ENCODE peak calls at places on chromosomes 2 and 18, in nine cellular contexts. C is stimulated activated naive B cell treated with anti-CD40 and anti-IgM and Interleukin-4, amounts not matched to agents 10 μg/mL and 1 μg/mL and 100 μg/mL, for 72 hours; U is NCI-H146; O is ureter; K is activated naive CD8-positive, alpha-beta T cell treated with anti-CD3 and anti-CD28 coated beads, Interleukin-2, amount 50 U/mL, for 24 hours; H is head of caudate nucleus; Q is activated CD8-positive, alpha-beta T cell treated with anti-CD3 and anti-CD28 coated beads, Interleukin-2, amount 10 ng/mL, durations not matched to agents 7 days and 5 days; V is KBM-7; B is AG08396. T is an unnamed sample.

GRCh38 chr2:71505770-71506140 is 52.4 kb downstream of the DYSF start:
- DNase-seq in C (no peak), U (no peak), O (no peak), K (no peak), H (no peak), Q (no peak), V (no peak), B (no peak), T (no peak)

GRCh38 chr2:120400546-120400945 is 54.6 kb downstream of the INHBB start:
- DNase-seq in C (no peak), U (no peak), O (no peak), K (no peak), H (no peak), Q (no peak), V (no peak), B (no peak), T (no peak)

GRCh38 chr2:241895732-241896641 is 26.5 kb downstream of the RTP5 start:
- DNase-seq in C (no peak), U (no peak), O (peak; percentile 79), K (no peak), H (no peak), Q (peak; percentile 22), V (no peak), B (peak; percentile 64), T (peak; percentile 57)

GRCh38 chr2:70608373-70608772 is 54.7 kb upstream of the TGFA start:
- DNase-seq in C (no peak), U (no peak), O (no peak), K (no peak), H (no peak), Q (no peak), V (no peak), B (no peak), T (no peak)

GRCh38 chr18:33231474-33232317 is 208.8 kb downstream of the CCDC178 start:
- DNase-seq in C (peak; percentile 40), U (peak; percentile 87), O (peak; percentile 70), K (peak; percentile 57), H (peak; percentile 87), Q (peak; percentile 69), V (peak; percentile 62), B (peak; percentile 21), T (peak; percentile 80)

GRCh38 chr18:58676270-58676669 is 5.0 kb downstream of the MALT1 start:
- DNase-seq in C (no peak), U (no peak), O (no peak), K (no peak), H (no peak), Q (no peak), V (no peak), B (no peak), T (no peak)

GRCh38 chr2:1886405-1886992 is 142.2 kb upstream of the PXDN start:
- DNase-seq in C (peak; percentile 25), U (peak; percentile 24), O (peak; percentile 64), K (peak; percentile 53), H (peak; percentile 78), Q (peak; percentile 58), V (peak; percentile 43), B (peak; percentile 79), T (peak; percentile 46)

GRCh38 chr2:226483745-226484619 is 315.6 kb downstream of the IRS1 start:
- DNase-seq in C (no peak), U (no peak), O (no peak), K (no peak), H (no peak), Q (no peak), V (no peak), B (peak; percentile 26), T (no peak)

GRCh38 chr18:59514193-59514592 is 155.1 kb upstream of the LMAN1 start:
- DNase-seq in C (no peak), U (no peak), O (peak; percentile 67), K (no peak), H (peak; percentile 12), Q (no peak), V (no peak), B (peak; percentile 34), T (peak; percentile 42)

GRCh38 chr18:9596257-9596656 is 18.1 kb downstream of the PPP4R1 start:
- DNase-seq in C (no peak), U (no peak), O (no peak), K (no peak), H (no peak), Q (no peak), V (no peak), B (no peak), T (no peak)

GRCh38 chr2:10977636-10978035 is 65.9 kb downstream of the KCNF1 start:
- DNase-seq in C (no peak), U (no peak), O (no peak), K (no peak), H (peak; percentile 59), Q (no peak), V (no peak), B (no peak), T (no peak)

GRCh38 chr2:230018153-230018552 is 50.6 kb downstream of the SLC16A14 start:
- DNase-seq in C (no peak), U (no peak), O (no peak), K (no peak), H (no peak), Q (no peak), V (no peak), B (peak; percentile 31), T (no peak)

GRCh38 chr2:47307066-47307465 is 95.9 kb upstream of the MSH2 start:
- DNase-seq in C (no peak), U (peak; percentile 51), O (no peak), K (no peak), H (peak; percentile 34), Q (no peak), V (no peak), B (peak; percentile 60), T (no peak)

GRCh38 chr18:71899183-71899582 is 645.0 kb downstream of the CBLN2 start:
- DNase-seq in C (no peak), U (no peak), O (no peak), K (no peak), H (no peak), Q (no peak), V (no peak), B (no peak), T (no peak)

GRCh38 chr2:8624855-8625398 is 56.9 kb upstream of the ID2 start:
- DNase-seq in C (no peak), U (no peak), O (no peak), K (no peak), H (no peak), Q (no peak), V (no peak), B (no peak), T (no peak)

GRCh38 chr18:6441201-6441600 is 26.5 kb upstream of the L3MBTL4 start:
- DNase-seq in C (no peak), U (no peak), O (no peak), K (no peak), H (no peak), Q (no peak), V (no peak), B (no peak), T (no peak)

GRCh38 chr2:222701709-222702108 is 30.3 kb downstream of the MOGAT1 start:
- DNase-seq in C (no peak), U (no peak), O (no peak), K (no peak), H (no peak), Q (peak; percentile 69), V (no peak), B (no peak), T (no peak)

GRCh38 chr2:106272202-106272807 is 78.2 kb upstream of the UXS1 start:
- DNase-seq in C (no peak), U (no peak), O (no peak), K (no peak), H (no peak), Q (no peak), V (peak; percentile 58), B (no peak), T (no peak)

GRCh38 chr2:170224692-170225091 is 46.7 kb downstream of the MYO3B start:
- DNase-seq in C (no peak), U (no peak), O (no peak), K (no peak), H (peak; percentile 41), Q (no peak), V (no peak), B (no peak), T (no peak)

GRCh38 chr18:36078751-36079529 is 11.6 kb upstream of the RPRD1A start:
- DNase-seq in C (no peak), U (no peak), O (no peak), K (no peak), H (no peak), Q (no peak), V (no peak), B (no peak), T (no peak)

GRCh38 chr2:197944416-197944815 is 140.0 kb downstream of the PLCL1 start:
- DNase-seq in C (no peak), U (no peak), O (no peak), K (no peak), H (no peak), Q (no peak), V (no peak), B (no peak), T (no peak)

GRCh38 chr2:28366496-28367282 is 26.0 kb upstream of the FOSL2 start:
- DNase-seq in C (no peak), U (no peak), O (peak; percentile 75), K (peak; percentile 54), H (no peak), Q (peak; percentile 86), V (peak; percentile 97), B (no peak), T (peak; percentile 56)

GRCh38 chr2:46194856-46195255 is 102.4 kb upstream of the EPAS1 start:
- DNase-seq in C (no peak), U (no peak), O (no peak), K (no peak), H (no peak), Q (no peak), V (no peak), B (no peak), T (no peak)

GRCh38 chr2:216195565-216195978 is 86.4 kb downstream of the XRCC5 start:
- DNase-seq in C (no peak), U (no peak), O (no peak), K (no peak), H (no peak), Q (no peak), V (no peak), B (peak; percentile 39), T (no peak)

GRCh38 chr2:136128905-136129304 is 11.0 kb upstream of the CXCR4 start:
- DNase-seq in C (no peak), U (peak; percentile 74), O (no peak), K (no peak), H (no peak), Q (no peak), V (no peak), B (no peak), T (no peak)

GRCh38 chr18:58785171-58785805 is 79.4 kb upstream of the ZNF532 start:
- DNase-seq in C (no peak), U (peak; percentile 52), O (peak; percentile 54), K (no peak), H (peak; percentile 63), Q (no peak), V (no peak), B (peak; percentile 68), T (no peak)

GRCh38 chr2:71882949-71883472 is 264.7 kb downstream of the CYP26B1 start:
- DNase-seq in C (no peak), U (peak; percentile 71), O (peak; percentile 74), K (no peak), H (peak; percentile 78), Q (no peak), V (peak; percentile 50), B (peak; percentile 84), T (no peak)

GRCh38 chr2:20609349-20609994 is 41.4 kb downstream of the HS1BP3 start:
- DNase-seq in C (no peak), U (no peak), O (no peak), K (no peak), H (peak; percentile 36), Q (no peak), V (no peak), B (no peak), T (peak; percentile 23)

GRCh38 chr2:113977660-113978523 is 88.0 kb downstream of the ACTR3 start:
- DNase-seq in C (no peak), U (peak; percentile 26), O (no peak), K (no peak), H (peak; percentile 48), Q (no peak), V (peak; percentile 46), B (peak; percentile 44), T (peak; percentile 40)

GRCh38 chr2:5070257-5070656 is 621.9 kb upstream of the SOX11 start:
- DNase-seq in C (no peak), U (no peak), O (no peak), K (no peak), H (no peak), Q (no peak), V (no peak), B (no peak), T (no peak)

GRCh38 chr2:19901201-19901457 is 654 bp downstream of the TTC32 start:
- DNase-seq in C (no peak), U (no peak), O (peak; percentile 52), K (no peak), H (peak; percentile 58), Q (no peak), V (no peak), B (no peak), T (no peak)